ENCODE peak calls at places on chromosomes 11 and 22, in six cellular contexts. E, H, X, Q, Y and C are unnamed samples. For H3K27me3 and H3K9me3, the result is how much of the 10 kb centered on the place peaks cover.

GRCh38 chr11:69454018-69454417 is 27.4 kb upstream of the LINC01488 start:
- DNase-seq in X (no peak), Y (no peak), Q (no peak), E (no peak), H (no peak), C (no peak)

GRCh38 chr11:111402411-111402810 is 23.3 kb upstream of the POU2AF1 start:
- DNase-seq in X (no peak), Y (no peak), H (no peak), E (no peak), Q (no peak), C (no peak)

GRCh38 chr11:95924414-95924760 is 480 bp upstream of the MTMR2 start:
- DNase-seq in X (no peak), E (no peak), Y (no peak), Q (no peak), H (peak), C (peak)

GRCh38 chr11:118529584-118530175 is 1.3 kb upstream of the TMEM25 start:
- DNase-seq in Q (no peak), E (no peak), H (no peak), Y (no peak), X (no peak), C (no peak)

GRCh38 chr11:125679397-125679796 is 1.2 kb downstream of the ACRV1 start:
- DNase-seq in Q (no peak), H (no peak), Y (no peak), E (no peak), X (no peak), C (no peak)

GRCh38 chr11:102449651-102450570 is 2.7 kb downstream of the TMEM123 start:
- DNase-seq in E (no peak), X (no peak), Q (no peak), Y (no peak), H (no peak), C (no peak)

GRCh38 chr22:39312410-39312809 is 7.0 kb downstream of the RPL3 start:
- DNase-seq in X (no peak), H (no peak), Q (no peak), E (no peak), Y (no peak), C (peak)

GRCh38 chr11:6315811-6316425 is 4.4 kb downstream of the CAVIN3 start:
- DNase-seq in Q (peak), X (peak), Y (peak), E (peak), H (peak), C (peak)

GRCh38 chr22:42791721-42792452 is 65.2 kb downstream of the ARFGAP3 start:
- DNase-seq in Y (no peak), X (peak), Q (no peak), H (no peak), E (no peak), C (no peak)

GRCh38 chr22:25645964-25646363 is 81.5 kb downstream of the GRK3 start:
- DNase-seq in E (no peak), X (no peak), Y (no peak), H (no peak), Q (no peak), C (no peak)

GRCh38 chr11:1298695-1299492 is 10.5 kb downstream of the TOLLIP start:
- DNase-seq in Q (peak), X (peak), E (peak), H (peak), Y (peak), C (no peak)

GRCh38 chr11:62645934-62646824 is at the start of gene GANAB:
- DNase-seq in X (peak), Y (peak), E (peak), H (peak), Q (peak), C (peak)

GRCh38 chr22:39956932-39957664 is 3.1 kb upstream of the TMA7B start:
- DNase-seq in Q (no peak), E (no peak), H (no peak), X (no peak), Y (no peak), C (no peak)

GRCh38 chr11:108097179-108097578 is 24.2 kb upstream of the ACAT1 start:
- DNase-seq in X (no peak), Y (no peak), Q (no peak), H (no peak), E (no peak), C (no peak)

GRCh38 chr22:38244106-38244505 is 28.7 kb downstream of the TMEM184B start:
- DNase-seq in X (no peak), Q (no peak), H (no peak), E (no peak), Y (no peak), C (no peak)

GRCh38 chr11:79198898-79199250 is 242.0 kb downstream of the TENM4 start:
- DNase-seq in X (no peak), Y (no peak), Q (no peak), H (no peak), E (no peak), C (no peak)

GRCh38 chr11:95599959-95600586 is 189.5 kb downstream of the FAM76B start:
- DNase-seq in H (no peak), E (no peak), Q (no peak), Y (no peak), X (no peak), C (no peak)

GRCh38 chr22:30292069-30292970 is 3.0 kb upstream of the CASTOR1 start:
- DNase-seq in Y (no peak), E (no peak), X (no peak), H (no peak), Q (no peak), C (no peak)

GRCh38 chr11:91257593-91258170 is 966.9 kb upstream of the FAT3 start:
- DNase-seq in Y (no peak), Q (no peak), E (no peak), H (no peak), X (no peak), C (no peak)

GRCh38 chr22:40818747-40819662 is at the start of gene SLC25A17:
- DNase-seq in Q (peak), E (peak), Y (peak), H (peak), X (peak), C (peak)

GRCh38 chr11:1017269-1018005 is 19.1 kb downstream of the MUC6 start:
- DNase-seq in Q (no peak), X (no peak), H (no peak), Y (peak), E (no peak), C (no peak)

GRCh38 chr11:107929611-107930200 is 1.5 kb downstream of the RAB39A start:
- DNase-seq in E (no peak), Y (no peak), H (no peak), Q (no peak), X (no peak), C (no peak)

GRCh38 chr11:10893713-10894112 is 35.9 kb upstream of the ZBED5 start:
- DNase-seq in E (no peak), Q (no peak), X (no peak), H (peak), Y (no peak), C (no peak)

GRCh38 chr11:64661622-64662021 is 61.4 kb downstream of the NRXN2 start:
- DNase-seq in E (no peak), H (no peak), X (no peak), Y (no peak), Q (no peak), C (no peak)

GRCh38 chr22:50473088-50473487 is 1.7 kb downstream of the SBF1 start:
- DNase-seq in H (no peak), Q (peak), Y (no peak), E (no peak), X (no peak), C (peak)

GRCh38 chr11:124900464-124900863 is 2.8 kb upstream of the ROBO4 start:
- DNase-seq in X (no peak), Q (no peak), E (no peak), Y (peak), H (no peak), C (no peak)

GRCh38 chr11:59207988-59208432 is 4.7 kb downstream of the MPEG1 start:
- DNase-seq in H (peak), X (no peak), Y (peak), E (no peak), Q (no peak), C (peak)

GRCh38 chr11:75371930-75372876 is 20.7 kb upstream of the ARRB1 start:
- DNase-seq in Q (peak), H (peak), E (no peak), Y (no peak), X (no peak), C (no peak)

GRCh38 chr11:26017903-26018750 is 313.8 kb upstream of the ANO3 start:
- DNase-seq in X (no peak), E (no peak), Q (no peak), H (no peak), Y (no peak), C (no peak)

GRCh38 chr22:24302591-24302990 is 32.0 kb downstream of the SPECC1L start:
- DNase-seq in Q (no peak), H (peak), X (no peak), E (no peak), Y (no peak), C (no peak)

GRCh38 chr11:120558754-120559431 is 47.3 kb downstream of the GRIK4 start:
- DNase-seq in E (no peak), Y (no peak), H (no peak), Q (no peak), X (no peak), C (no peak)

GRCh38 chr22:46797355-46797754 is 34.9 kb downstream of the TBC1D22A start:
- DNase-seq in Y (no peak), H (peak), X (no peak), Q (peak), E (no peak), C (no peak)

GRCh38 chr22:37068859-37069258 is 17.3 kb downstream of the KCTD17 start:
- DNase-seq in X (no peak), Y (no peak), H (peak), E (no peak), Q (no peak), C (no peak)

DNA sequence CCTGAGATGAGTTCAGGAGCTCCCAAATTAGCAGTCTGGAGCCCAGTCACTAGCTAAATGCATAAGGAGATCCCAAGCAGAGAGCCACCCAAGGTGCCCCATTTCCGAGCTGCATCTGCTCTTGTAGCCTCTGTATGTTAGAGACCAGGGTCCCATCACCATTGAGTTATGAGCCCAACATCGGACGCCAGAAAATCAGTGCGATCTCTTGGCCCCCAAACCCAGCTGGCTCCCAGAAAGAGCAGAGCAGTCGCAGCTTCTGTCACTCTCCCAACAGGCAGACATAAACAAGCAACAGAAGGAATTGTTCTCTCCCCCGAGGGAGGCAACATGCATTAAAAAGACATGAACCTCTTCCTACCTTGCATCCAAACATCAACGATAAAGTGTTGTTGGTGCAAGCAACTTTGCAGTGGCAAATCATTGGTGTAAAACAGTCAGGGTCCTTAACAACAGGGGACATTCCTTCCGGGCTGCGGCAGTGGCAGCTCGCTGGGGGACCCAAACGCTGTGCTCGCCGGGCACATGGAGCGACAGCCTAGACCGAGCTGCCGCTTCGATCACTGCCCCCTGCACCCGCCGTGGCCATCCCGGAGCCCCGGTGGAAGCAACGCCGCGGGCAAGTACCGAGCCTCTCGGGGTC is 907.1 kb downstream of the DLG2 start:
- DNase-seq in X (peak), Q (peak), H (peak), Y (no peak), E (peak), C (peak)
- H3K4me3 ChIP-seq in X (peak), Q (peak), H (peak), Y (peak), E (peak), C (peak)

GRCh38 chr11:2436013-2436520 is 8.2 kb downstream of the TRPM5 start:
- DNase-seq in Y (no peak), Q (peak), X (no peak), H (no peak), E (peak), C (no peak)
- H3K27me3 ChIP-seq in Y (under half), Q (under half), X (under half), H (under half), E (under half), C (under half)

GRCh38 chr11:2662430-2663299 is 37.1 kb downstream of the KCNQ1OT1 start:
- DNase-seq in E (peak), Y (no peak), Q (peak), X (no peak), H (no peak), C (no peak)

GRCh38 chr11:2661173-2662023 is 38.4 kb downstream of the KCNQ1OT1 start:
- DNase-seq in Y (no peak), X (no peak), E (no peak), H (no peak), Q (no peak), C (no peak)

GRCh38 chr11:2663506-2663905 is 36.3 kb downstream of the KCNQ1OT1 start:
- DNase-seq in Q (peak), Y (no peak), E (no peak), H (no peak), X (no peak), C (no peak)

GRCh38 chr11:2660357-2660939 is 39.3 kb downstream of the KCNQ1OT1 start:
- DNase-seq in Y (no peak), H (no peak), X (no peak), E (no peak), Q (no peak), C (no peak)

DNA sequence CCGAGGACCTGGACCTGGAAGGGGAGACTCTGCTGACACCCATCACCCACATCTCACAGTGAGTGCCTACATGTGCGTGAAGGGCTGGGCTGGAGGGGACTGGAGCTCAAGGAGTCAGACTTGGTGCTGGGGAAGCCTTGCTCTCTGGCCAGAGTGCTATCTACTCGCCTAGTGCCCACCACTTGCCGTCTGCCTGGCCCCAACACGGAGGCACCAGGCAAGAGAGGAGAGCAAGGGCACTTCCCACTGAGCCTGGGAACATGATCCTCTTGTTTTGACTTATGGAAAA is 37.8 kb downstream of the KCNQ1OT1 start:
- DNase-seq in E (no peak), X (no peak), Y (no peak), H (no peak), Q (peak), C (no peak)
- H3K9me3 ChIP-seq in E (under half), X (half or more), Y (under half), H (under half), Q (under half), C (under half)

DNA sequence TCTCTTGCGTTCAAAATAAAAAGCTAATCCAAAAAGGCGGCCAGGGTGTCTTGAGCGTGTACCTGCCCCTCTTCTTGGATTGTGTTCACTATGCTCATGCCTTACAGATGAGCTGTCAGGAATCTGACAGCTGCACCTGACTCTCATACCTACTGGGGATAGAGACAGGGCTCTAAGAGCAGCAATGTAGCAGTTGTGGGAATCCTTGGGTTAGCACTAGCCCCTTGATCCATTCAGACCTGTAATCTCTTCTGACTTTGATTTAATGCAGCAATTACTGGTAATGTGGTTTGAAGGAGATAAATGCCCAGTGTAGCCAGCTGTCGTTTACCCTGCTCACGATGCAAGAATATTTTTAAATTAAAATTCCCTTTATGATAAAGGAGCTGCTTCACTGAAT is 145.8 kb downstream of the APOL5 start:
- DNase-seq in E (no peak), Q (no peak), H (no peak), Y (no peak), X (no peak), C (no peak)
- H3K4me3 ChIP-seq in E (no peak), Q (no peak), H (no peak), Y (no peak), X (no peak), C (no peak)

DNA sequence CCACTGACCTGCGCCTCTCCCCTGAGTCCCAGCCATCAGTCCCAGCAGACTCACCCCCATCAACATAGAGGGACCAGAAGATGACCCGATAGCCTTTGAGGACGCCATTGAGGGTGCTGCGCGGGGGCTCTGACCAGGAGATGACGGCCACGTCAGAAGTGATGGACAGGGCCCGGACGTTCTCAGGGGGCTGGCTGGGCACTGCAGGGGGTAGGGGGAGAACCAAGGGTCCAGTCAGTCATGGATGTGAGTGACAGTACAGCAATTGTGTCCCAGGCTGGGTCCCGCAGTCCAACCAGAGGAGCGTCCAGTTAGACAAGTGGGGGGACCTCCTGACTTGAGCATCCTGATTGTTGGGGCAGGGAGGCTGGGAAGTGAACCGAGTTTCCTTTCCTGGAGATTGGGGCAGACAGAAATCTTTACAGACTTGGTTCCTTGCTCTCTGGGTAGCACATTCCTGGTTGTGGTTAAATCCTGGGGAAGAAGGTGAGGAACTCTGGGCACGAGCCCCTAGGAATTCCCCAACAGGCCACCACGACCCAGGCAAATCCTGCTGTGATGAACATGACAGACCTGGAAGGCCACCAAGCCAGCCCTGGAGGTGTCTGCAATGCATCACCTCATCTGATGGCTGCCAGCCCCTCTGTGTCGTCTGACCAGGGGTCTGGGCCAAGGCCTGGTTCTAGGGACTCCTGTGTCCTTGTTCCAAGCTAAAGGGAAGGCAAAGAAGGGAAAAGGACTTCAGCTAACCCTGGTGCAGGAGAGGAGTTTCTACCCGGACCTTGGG is 133.9 kb downstream of the CEP164 start:
- DNase-seq in H (no peak), Q (peak), E (no peak), Y (no peak), X (no peak), C (no peak)
- H3K27me3 ChIP-seq in H (under half), Q (under half), E (under half), Y (under half), X (under half), C (under half)

GRCh38 chr11:72577271-72577681 is 96.9 kb downstream of the PDE2A start:
- DNase-seq in Q (peak), Y (no peak), H (no peak), X (no peak), E (no peak), C (no peak)
- H3K9me3 ChIP-seq in Q (under half), Y (under half), H (under half), X (under half), E (under half), C (under half)

GRCh38 chr11:115659061-115659963 is 155.1 kb upstream of the CADM1 start:
- DNase-seq in Q (no peak), X (peak), E (peak), Y (no peak), H (peak), C (no peak)

GRCh38 chr11:115663790-115664189 is 159.6 kb upstream of the CADM1 start:
- DNase-seq in Y (no peak), H (no peak), Q (no peak), X (no peak), E (no peak), C (no peak)

GRCh38 chr11:115656684-115657083 is 152.5 kb upstream of the CADM1 start:
- DNase-seq in X (no peak), E (no peak), H (peak), Q (no peak), Y (no peak), C (no peak)

GRCh38 chr11:115657586-115657985 is 153.4 kb upstream of the CADM1 start:
- DNase-seq in Q (no peak), E (no peak), X (no peak), Y (no peak), H (no peak), C (no peak)

DNA sequence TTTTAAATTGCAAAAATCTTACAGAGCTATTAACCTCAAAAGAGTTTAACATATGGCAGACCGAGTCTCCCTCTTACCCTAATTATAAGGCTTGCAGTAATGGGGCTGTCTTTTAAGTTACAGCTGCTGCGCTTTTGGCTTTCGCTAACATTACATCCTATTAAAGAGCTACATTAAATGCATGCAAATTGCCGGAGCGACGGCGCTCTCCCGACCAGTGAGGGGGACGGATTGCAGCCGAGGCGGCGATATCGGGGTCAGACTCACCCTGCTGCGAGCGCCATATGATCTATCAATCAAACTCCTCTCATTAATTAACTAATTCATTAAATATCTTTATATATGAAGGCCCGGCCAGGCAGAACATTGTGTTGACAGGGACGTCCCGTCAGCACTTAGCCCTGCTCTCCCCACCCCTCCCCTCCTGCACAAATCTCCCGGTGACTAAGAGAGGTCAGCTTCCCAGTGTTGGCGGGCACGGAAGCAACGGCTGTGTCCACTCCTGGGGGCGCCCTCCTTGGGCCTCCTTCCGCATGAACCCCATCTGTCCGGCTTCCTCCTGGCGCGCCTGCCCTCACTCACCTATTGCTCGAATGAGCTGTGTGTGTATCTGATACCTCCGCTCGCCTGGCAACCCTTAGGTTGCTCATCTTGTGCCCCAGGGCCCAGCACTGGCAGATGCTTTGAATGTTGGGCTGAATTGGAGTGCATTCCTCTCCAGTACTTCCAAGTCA is 156.0 kb upstream of the CADM1 start:
- DNase-seq in Q (no peak), E (no peak), Y (no peak), X (no peak), H (peak), C (no peak)
- H3K4me3 ChIP-seq in Q (peak), E (no peak), Y (no peak), X (peak), H (peak), C (no peak)

GRCh38 chr11:104665631-104666030 is 232.6 kb downstream of the CASP12 start:
- DNase-seq in X (no peak), E (no peak), H (no peak), Q (no peak), Y (no peak), C (no peak)

GRCh38 chr11:104661901-104662300 is 236.4 kb downstream of the CASP12 start:
- DNase-seq in H (no peak), E (no peak), Y (no peak), Q (no peak), X (no peak), C (no peak)

GRCh38 chr11:104661481-104661880 is 236.8 kb downstream of the CASP12 start:
- DNase-seq in Q (no peak), Y (no peak), X (no peak), E (no peak), H (no peak), C (no peak)

GRCh38 chr11:104658177-104658576 is 240.1 kb downstream of the CASP12 start:
- DNase-seq in Q (no peak), X (no peak), E (no peak), H (no peak), Y (no peak), C (no peak)

GRCh38 chr11:104663190-104664140 is 234.8 kb downstream of the CASP12 start:
- DNase-seq in E (no peak), H (no peak), X (no peak), Y (no peak), Q (no peak), C (no peak)
- H3K27me3 ChIP-seq in E (under half), H (under half), X (under half), Y (under half), Q (under half), C (under half)